ENCODE peak calls at places on chromosomes 6 and 20, in ten cellular contexts. One of them, this sample, is unnamed.

GRCh38 chr20:47189060-47189459 is 167.4 kb downstream of the ZMYND8 start:
- DNase-seq in transverse colon: no peak
- DNase-seq in heart left ventricle: no peak
- DNase-seq in IMR-90: no peak
- DNase-seq in spleen: no peak
- DNase-seq in H1: no peak
- DNase-seq in breast epithelium: no peak
- DNase-seq in GM12891: no peak
- DNase-seq in adrenal gland: no peak
- DNase-seq in ovary: no peak
- DNase-seq in this sample: no peak

GRCh38 chr20:23609486-23610109 is 3.9 kb upstream of the CST9 start:
- DNase-seq in transverse colon: no peak
- DNase-seq in heart left ventricle: no peak
- DNase-seq in IMR-90: no peak
- DNase-seq in spleen: no peak
- DNase-seq in H1: no peak
- DNase-seq in breast epithelium: no peak
- DNase-seq in GM12891: no peak
- DNase-seq in adrenal gland: no peak
- DNase-seq in ovary: no peak
- DNase-seq in this sample: no peak

GRCh38 chr6:654136-654535 is 2.8 kb downstream of the HUS1B start:
- DNase-seq in transverse colon: no peak
- DNase-seq in heart left ventricle: no peak
- DNase-seq in IMR-90: no peak
- DNase-seq in spleen: no peak
- DNase-seq in H1: no peak
- DNase-seq in breast epithelium: no peak
- DNase-seq in GM12891: no peak
- DNase-seq in adrenal gland: no peak
- DNase-seq in ovary: no peak
- DNase-seq in this sample: no peak

GRCh38 chr6:30493643-30494250 is 4.4 kb downstream of the HLA-E start:
- DNase-seq in transverse colon: no peak
- DNase-seq in heart left ventricle: no peak
- DNase-seq in IMR-90: no peak
- DNase-seq in spleen: peak
- DNase-seq in H1: peak
- DNase-seq in breast epithelium: no peak
- DNase-seq in GM12891: no peak
- DNase-seq in adrenal gland: no peak
- DNase-seq in ovary: peak
- DNase-seq in this sample: no peak

GRCh38 chr6:141580121-141580520 is 552.6 kb upstream of the GJE1 start:
- DNase-seq in transverse colon: no peak
- DNase-seq in heart left ventricle: no peak
- DNase-seq in IMR-90: peak
- DNase-seq in spleen: no peak
- DNase-seq in H1: no peak
- DNase-seq in breast epithelium: no peak
- DNase-seq in GM12891: no peak
- DNase-seq in adrenal gland: no peak
- DNase-seq in ovary: no peak
- DNase-seq in this sample: no peak

GRCh38 chr6:2072450-2072849 is 173.0 kb downstream of the GMDS start:
- DNase-seq in transverse colon: no peak
- DNase-seq in heart left ventricle: no peak
- DNase-seq in IMR-90: peak
- DNase-seq in spleen: no peak
- DNase-seq in H1: no peak
- DNase-seq in breast epithelium: no peak
- DNase-seq in GM12891: no peak
- DNase-seq in adrenal gland: no peak
- DNase-seq in ovary: no peak
- DNase-seq in this sample: no peak

GRCh38 chr6:147738516-147739187 is 230.2 kb downstream of the SAMD5 start:
- DNase-seq in transverse colon: no peak
- DNase-seq in heart left ventricle: peak
- DNase-seq in IMR-90: peak
- DNase-seq in spleen: no peak
- DNase-seq in H1: no peak
- DNase-seq in breast epithelium: no peak
- DNase-seq in GM12891: no peak
- DNase-seq in adrenal gland: no peak
- DNase-seq in ovary: no peak
- DNase-seq in this sample: no peak

GRCh38 chr6:16619017-16619416 is 142.2 kb downstream of the ATXN1 start:
- DNase-seq in transverse colon: no peak
- DNase-seq in heart left ventricle: no peak
- DNase-seq in IMR-90: no peak
- DNase-seq in spleen: no peak
- DNase-seq in H1: no peak
- DNase-seq in breast epithelium: no peak
- DNase-seq in GM12891: no peak
- DNase-seq in adrenal gland: no peak
- DNase-seq in ovary: no peak
- DNase-seq in this sample: no peak

DNA sequence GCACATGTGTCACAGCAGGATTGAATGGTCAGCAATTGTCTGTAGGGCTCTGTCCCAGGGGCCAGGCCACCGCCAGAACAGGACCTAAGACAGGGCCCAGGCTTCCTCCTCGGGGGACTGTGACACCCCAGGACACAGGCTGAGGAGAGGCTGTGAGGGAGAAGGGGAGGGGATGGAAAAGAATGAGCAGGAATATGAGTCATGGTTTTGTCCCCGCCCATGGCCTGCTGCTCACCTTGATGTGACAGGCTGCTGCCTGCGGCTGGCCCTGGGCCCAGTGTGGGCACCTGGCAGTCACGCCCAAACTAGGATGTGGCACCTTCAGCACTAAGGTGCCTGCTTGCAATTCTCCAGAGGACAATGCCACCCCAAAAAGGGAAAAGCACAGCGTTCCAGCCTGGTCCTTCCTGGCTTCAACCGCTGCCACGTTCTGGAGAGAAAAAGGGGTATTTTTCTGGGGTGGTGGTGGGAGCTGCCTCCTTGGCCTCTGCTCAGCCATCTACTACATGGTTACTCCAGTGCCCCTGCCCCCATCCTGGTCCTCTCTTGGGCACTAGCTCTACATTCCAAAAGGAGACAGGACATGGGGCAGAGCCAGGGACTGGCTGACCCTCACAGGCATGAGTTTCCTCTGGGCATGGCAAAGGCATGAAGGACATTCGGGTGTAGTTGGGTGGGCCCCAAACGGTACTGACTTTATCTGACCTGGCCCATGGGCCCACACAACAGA is 93.4 kb downstream of the SLC22A23 start:
- DNase-seq in transverse colon: peak
- DNase-seq in heart left ventricle: no peak
- DNase-seq in IMR-90: no peak
- DNase-seq in spleen: no peak
- DNase-seq in H1: no peak
- DNase-seq in breast epithelium: peak
- DNase-seq in GM12891: no peak
- DNase-seq in adrenal gland: no peak
- DNase-seq in ovary: no peak
- DNase-seq in this sample: no peak
- TF ChIP-seq POLR2A in transverse colon: peak
- TF ChIP-seq POLR2A in heart left ventricle: no peak
- TF ChIP-seq POLR2A in IMR-90: no peak
- TF ChIP-seq POLR2A in spleen: no peak
- TF ChIP-seq POLR2A in H1: no peak
- TF ChIP-seq POLR2A in breast epithelium: no peak
- TF ChIP-seq POLR2A in GM12891: no peak
- TF ChIP-seq POLR2A in adrenal gland: no peak
- TF ChIP-seq POLR2A in ovary: no peak
- TF ChIP-seq POLR2A in this sample: no peak

GRCh38 chr6:75492769-75493168 is 831 bp downstream of the FILIP1 start:
- DNase-seq in transverse colon: no peak
- DNase-seq in heart left ventricle: no peak
- DNase-seq in IMR-90: no peak
- DNase-seq in spleen: no peak
- DNase-seq in H1: no peak
- DNase-seq in breast epithelium: no peak
- DNase-seq in GM12891: no peak
- DNase-seq in adrenal gland: no peak
- DNase-seq in ovary: no peak
- DNase-seq in this sample: no peak

GRCh38 chr6:75489025-75489424 is 4.6 kb downstream of the FILIP1 start:
- DNase-seq in transverse colon: no peak
- DNase-seq in heart left ventricle: no peak
- DNase-seq in IMR-90: peak
- DNase-seq in spleen: no peak
- DNase-seq in H1: no peak
- DNase-seq in breast epithelium: no peak
- DNase-seq in GM12891: no peak
- DNase-seq in adrenal gland: no peak
- DNase-seq in ovary: no peak
- DNase-seq in this sample: no peak

GRCh38 chr6:75494290-75494689 is 690 bp upstream of the FILIP1 start:
- DNase-seq in transverse colon: no peak
- DNase-seq in heart left ventricle: no peak
- DNase-seq in IMR-90: no peak
- DNase-seq in spleen: no peak
- DNase-seq in H1: no peak
- DNase-seq in breast epithelium: no peak
- DNase-seq in GM12891: no peak
- DNase-seq in adrenal gland: no peak
- DNase-seq in ovary: no peak
- DNase-seq in this sample: no peak

GRCh38 chr6:75491302-75491701 is 2.3 kb downstream of the FILIP1 start:
- DNase-seq in transverse colon: no peak
- DNase-seq in heart left ventricle: peak
- DNase-seq in IMR-90: no peak
- DNase-seq in spleen: no peak
- DNase-seq in H1: no peak
- DNase-seq in breast epithelium: no peak
- DNase-seq in GM12891: no peak
- DNase-seq in adrenal gland: no peak
- DNase-seq in ovary: no peak
- DNase-seq in this sample: no peak

DNA sequence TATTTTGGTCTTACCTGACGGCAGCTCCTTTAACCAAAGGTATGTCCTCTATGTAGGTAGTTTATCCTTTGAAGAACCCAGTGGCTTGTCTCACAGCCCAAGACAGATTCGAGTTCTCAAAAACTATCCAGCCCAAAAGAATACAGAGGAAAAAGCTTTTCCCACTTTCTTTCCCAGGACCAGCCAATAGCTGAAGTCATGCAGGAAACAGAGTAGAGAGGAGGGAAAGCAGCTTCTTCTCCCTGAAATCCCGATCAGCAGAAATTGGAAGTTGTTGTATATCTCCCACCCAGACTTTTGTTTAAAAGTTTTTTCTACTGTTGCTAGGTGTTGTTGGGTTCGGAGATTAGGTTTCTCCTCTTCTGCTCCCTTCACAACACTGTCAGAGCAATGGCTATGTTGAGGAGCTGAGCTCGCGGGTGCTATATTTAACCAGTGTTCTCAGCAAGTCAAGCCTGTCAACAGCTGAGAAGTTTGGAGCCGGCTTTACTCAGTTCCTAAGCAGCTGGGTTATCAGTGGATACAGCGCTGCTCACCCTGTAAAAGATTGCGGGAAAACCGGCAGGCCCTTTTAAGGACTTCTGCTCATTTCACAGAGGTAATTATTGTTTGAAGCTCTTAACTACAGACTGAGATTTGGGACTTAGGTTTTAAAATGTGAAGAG is at the start of gene FILIP1:
- DNase-seq in transverse colon: peak
- DNase-seq in heart left ventricle: peak
- DNase-seq in IMR-90: peak
- DNase-seq in spleen: no peak
- DNase-seq in H1: no peak
- DNase-seq in breast epithelium: no peak
- DNase-seq in GM12891: no peak
- DNase-seq in adrenal gland: peak
- DNase-seq in ovary: peak
- DNase-seq in this sample: peak
- TF ChIP-seq POLR2A in transverse colon: peak
- TF ChIP-seq POLR2A in heart left ventricle: peak
- TF ChIP-seq POLR2A in IMR-90: no peak
- TF ChIP-seq POLR2A in spleen: no peak
- TF ChIP-seq POLR2A in H1: no peak
- TF ChIP-seq POLR2A in breast epithelium: no peak
- TF ChIP-seq POLR2A in GM12891: no peak
- TF ChIP-seq POLR2A in adrenal gland: no peak
- TF ChIP-seq POLR2A in ovary: no peak
- TF ChIP-seq POLR2A in this sample: no peak

GRCh38 chr6:17703256-17703694 is 3.5 kb downstream of the NUP153 start:
- DNase-seq in transverse colon: no peak
- DNase-seq in heart left ventricle: peak
- DNase-seq in IMR-90: peak
- DNase-seq in spleen: no peak
- DNase-seq in H1: no peak
- DNase-seq in breast epithelium: peak
- DNase-seq in GM12891: no peak
- DNase-seq in adrenal gland: peak
- DNase-seq in ovary: peak
- DNase-seq in this sample: no peak
- TF ChIP-seq POLR2A in transverse colon: no peak
- TF ChIP-seq POLR2A in heart left ventricle: no peak
- TF ChIP-seq POLR2A in IMR-90: no peak
- TF ChIP-seq POLR2A in spleen: no peak
- TF ChIP-seq POLR2A in H1: no peak
- TF ChIP-seq POLR2A in breast epithelium: no peak
- TF ChIP-seq POLR2A in GM12891: no peak
- TF ChIP-seq POLR2A in adrenal gland: no peak
- TF ChIP-seq POLR2A in ovary: no peak
- TF ChIP-seq POLR2A in this sample: no peak

DNA sequence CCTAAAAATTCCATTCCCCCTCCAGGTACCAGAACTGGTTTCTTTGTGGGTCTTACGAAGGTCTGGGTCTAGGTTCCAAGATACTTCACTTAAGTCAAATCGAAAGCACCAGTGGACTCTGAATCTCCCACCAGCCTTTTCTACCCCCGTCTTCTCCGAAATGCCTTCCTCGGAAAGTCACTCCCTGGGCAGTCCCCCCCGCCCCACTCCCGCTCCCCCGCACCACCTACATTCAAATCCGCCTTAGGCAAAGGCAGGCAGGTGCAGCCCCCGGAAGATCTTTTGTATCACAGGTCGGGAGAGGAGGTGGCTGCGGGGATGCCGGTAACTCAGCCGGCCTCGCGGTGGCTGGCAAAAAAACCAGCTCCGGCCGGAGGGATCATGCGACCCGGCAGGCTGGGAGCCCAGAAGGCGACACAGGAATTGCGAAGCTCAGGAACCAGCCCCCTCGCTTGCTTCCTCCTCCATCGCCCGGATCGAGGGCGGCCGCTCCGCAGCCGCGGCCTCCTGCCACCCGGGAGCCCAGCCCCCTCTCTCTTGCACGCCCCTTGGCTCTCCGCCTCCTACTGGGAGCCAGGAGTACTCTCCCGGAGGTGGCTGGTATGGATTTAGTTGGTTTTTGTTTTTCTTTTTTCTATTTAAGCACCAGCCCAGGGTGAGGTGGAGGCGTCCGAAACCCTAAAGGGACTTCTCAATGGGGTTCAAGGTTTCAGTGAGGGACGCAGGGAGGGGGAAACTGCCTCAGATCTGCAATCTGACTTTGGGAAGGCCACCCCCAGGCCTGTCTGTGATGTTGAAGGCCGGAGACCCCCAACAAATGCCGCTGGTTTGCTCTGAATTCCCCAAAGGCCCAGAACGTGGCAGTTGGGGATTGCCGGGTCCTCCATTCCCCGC is at the start of gene BCL2L1:
- DNase-seq in transverse colon: peak
- DNase-seq in heart left ventricle: peak
- DNase-seq in IMR-90: peak
- DNase-seq in spleen: peak
- DNase-seq in H1: peak
- DNase-seq in breast epithelium: peak
- DNase-seq in GM12891: no peak
- DNase-seq in adrenal gland: peak
- DNase-seq in ovary: peak
- DNase-seq in this sample: peak
- TF ChIP-seq POLR2A in transverse colon: peak
- TF ChIP-seq POLR2A in heart left ventricle: no peak
- TF ChIP-seq POLR2A in IMR-90: peak
- TF ChIP-seq POLR2A in spleen: peak
- TF ChIP-seq POLR2A in H1: peak
- TF ChIP-seq POLR2A in breast epithelium: peak
- TF ChIP-seq POLR2A in GM12891: peak
- TF ChIP-seq POLR2A in adrenal gland: peak
- TF ChIP-seq POLR2A in ovary: no peak
- TF ChIP-seq POLR2A in this sample: peak